ENCODE peak calls at places on chromosome 9, in six cellular contexts. F is neural crest cell; Q is nephron progenitor cell; Y is amygdala; W is activated naive CD8-positive, alpha-beta T cell treated with anti-CD3 and anti-CD28 coated beads, Interleukin-2, amount 50 U/mL, for 24 hours; K is aorta. U is an unnamed sample.

GRCh38 chr9:112132356-112132755 is 42.7 kb downstream of the SUSD1 start:
- DNase-seq in F (no peak), Q (no peak), Y (no peak), W (no peak), K (no peak), U (no peak)

GRCh38 chr9:21789541-21790037 is 12.8 kb upstream of the MTAP start:
- DNase-seq in F (peak; percentile 16), Q (peak; percentile 52), Y (peak; percentile 28), W (peak; percentile 34), K (peak; percentile 62), U (no peak)

GRCh38 chr9:1052119-1052907 is 2.2 kb downstream of the DMRT2 start:
- DNase-seq in F (no peak), Q (no peak), Y (no peak), W (no peak), K (no peak), U (peak; percentile 41)

GRCh38 chr9:98906273-98907040 is 37.2 kb upstream of the COL15A1 start:
- DNase-seq in F (no peak), Q (no peak), Y (no peak), W (no peak), K (peak; percentile 74), U (no peak)

GRCh38 chr9:129146441-129146933 is 31.6 kb downstream of the IER5L start:
- DNase-seq in F (no peak), Q (no peak), Y (peak; percentile 42), W (no peak), K (peak; percentile 73), U (peak; percentile 47)

GRCh38 chr9:297104-297794 is 82.6 kb downstream of the DOCK8 start:
- DNase-seq in F (no peak), Q (no peak), Y (no peak), W (no peak), K (peak; percentile 66), U (no peak)

GRCh38 chr9:2157277-2158105 is 142.3 kb downstream of the SMARCA2 start:
- DNase-seq in F (no peak), Q (no peak), Y (no peak), W (peak; percentile 57), K (no peak), U (no peak)

GRCh38 chr9:94140791-94141790 is 56.8 kb downstream of the PTPDC1 start:
- DNase-seq in F (no peak), Q (no peak), Y (no peak), W (no peak), K (no peak), U (no peak)

GRCh38 chr9:91995000-91995399 is 45.0 kb upstream of the ROR2 start:
- DNase-seq in F (no peak), Q (no peak), Y (no peak), W (no peak), K (no peak), U (no peak)

GRCh38 chr9:119005162-119005561 is 364.1 kb downstream of the BRINP1 start:
- DNase-seq in F (no peak), Q (no peak), Y (no peak), W (no peak), K (no peak), U (no peak)

GRCh38 chr9:85603920-85604319 is 137.8 kb downstream of the AGTPBP1 start:
- DNase-seq in F (no peak), Q (no peak), Y (no peak), W (no peak), K (no peak), U (no peak)